ENCODE peak calls at places on chromosome 16, in seven cellular contexts. H is PC-9; E is uterus; U is PC-3; F is fibroblast of lung; M is naive thymus-derived CD4-positive, alpha-beta T cell; A is small intestine. Q is an unnamed sample.

GRCh38 chr16:58032710-58033293 is 7.2 kb downstream of the MMP15 start:
- DNase-seq in U (no peak), A (no peak), E (no peak), F (no peak), H (no peak), M (no peak), Q (no peak)

GRCh38 chr16:50939356-50939755 is 197.5 kb downstream of the CYLD start:
- DNase-seq in U (no peak), M (no peak), A (no peak), E (no peak), H (no peak), F (no peak), Q (no peak)

GRCh38 chr16:3509470-3509928 is 8.7 kb downstream of the CLUAP1 start:
- DNase-seq in F (no peak), E (no peak), U (peak; percentile 72), M (peak; percentile 84), A (peak; percentile 60), H (peak; percentile 96), Q (no peak)

GRCh38 chr16:787261-787966 is 767 bp downstream of the RPUSD1 start:
- DNase-seq in F (no peak), M (no peak), A (peak; percentile 48), E (no peak), U (no peak), H (no peak), Q (no peak)

GRCh38 chr16:13351651-13352217 is 450.3 kb downstream of the SHISA9 start:
- DNase-seq in A (no peak), U (no peak), H (no peak), M (no peak), F (no peak), E (no peak), Q (no peak)

GRCh38 chr16:56950881-56951771 is 10.6 kb upstream of the CETP start:
- DNase-seq in E (no peak), U (peak; percentile 23), M (peak; percentile 55), H (peak; percentile 33), F (peak; percentile 32), A (peak; percentile 42), Q (peak; percentile 53)

GRCh38 chr16:29124828-29125227 is 140.0 kb downstream of the LAT start:
- DNase-seq in H (no peak), U (no peak), A (no peak), F (no peak), M (no peak), E (no peak), Q (no peak)

GRCh38 chr16:85473909-85474640 is 139.0 kb upstream of the GSE1 start:
- DNase-seq in M (no peak), A (no peak), U (no peak), E (no peak), F (no peak), H (no peak), Q (no peak)

GRCh38 chr16:24980077-24980793 is 34.9 kb downstream of the ARHGAP17 start:
- DNase-seq in A (no peak), E (no peak), F (peak; percentile 37), H (peak; percentile 61), M (no peak), U (peak; percentile 48), Q (no peak)

GRCh38 chr16:66516808-66517585 is 32.9 kb downstream of the TK2 start:
- DNase-seq in F (peak; percentile 99), E (peak; percentile 99), U (peak; percentile 95), M (peak; percentile 44), A (peak; percentile 100), H (peak; percentile 91), Q (peak; percentile 99)

GRCh38 chr16:84303516-84303915 is 8.8 kb downstream of the WFDC1 start:
- DNase-seq in U (no peak), M (no peak), H (no peak), A (no peak), F (no peak), E (no peak), Q (no peak)

GRCh38 chr16:26195225-26195624 is 503.5 kb downstream of the HS3ST4 start:
- DNase-seq in H (no peak), F (no peak), M (no peak), A (no peak), E (no peak), U (no peak), Q (no peak)

GRCh38 chr16:46627746-46628145 is 6.6 kb upstream of the SHCBP1 start:
- DNase-seq in E (no peak), F (no peak), M (no peak), U (no peak), H (no peak), A (no peak), Q (no peak)

GRCh38 chr16:46632778-46633733 is 11.9 kb upstream of the SHCBP1 start:
- DNase-seq in M (no peak), A (no peak), H (no peak), E (no peak), F (no peak), U (no peak), Q (no peak)

DNA sequence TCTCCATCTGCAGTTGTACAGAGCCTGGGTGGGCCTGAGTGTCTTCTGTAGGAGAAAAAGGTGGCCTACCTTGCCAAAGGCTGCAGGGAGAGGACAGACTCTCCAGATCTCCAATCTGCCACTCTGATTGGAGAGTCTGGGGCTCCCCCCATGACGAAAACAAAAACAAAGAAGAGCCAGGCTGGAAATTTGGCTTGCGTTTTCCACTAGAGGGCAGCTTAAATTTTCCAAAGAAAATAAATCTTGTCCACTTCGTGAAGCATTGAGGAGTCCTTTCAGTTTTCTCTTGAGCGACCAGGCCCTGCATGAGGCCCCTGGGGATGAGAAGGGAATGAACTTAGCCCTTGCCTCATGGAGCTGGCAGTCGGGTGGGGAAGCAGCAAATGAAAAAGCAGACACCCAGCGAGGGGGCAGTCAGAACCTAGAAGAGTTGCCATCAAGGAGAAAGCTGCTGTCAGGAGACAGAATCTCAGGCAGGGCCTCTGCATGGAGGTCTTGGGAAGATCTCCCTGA is 8.2 kb upstream of the SHCBP1 start:
- DNase-seq in F (peak; percentile 49), H (peak; percentile 21), A (peak; percentile 9), M (no peak), U (peak; percentile 74), E (no peak), Q (no peak)
- H3K4me3 ChIP-seq in F (no peak overlapping the region), H (no peak overlapping the region), A (no peak overlapping the region), M (no peak overlapping the region), U (peak overlapping the region; percentile 35), E (no peak overlapping the region), Q (no peak overlapping the region)

GRCh38 chr16:81798311-81799137 is 19.4 kb downstream of the PLCG2 start:
- DNase-seq in U (no peak), H (no peak), A (no peak), M (no peak), F (no peak), E (no peak), Q (no peak)
- H3K4me3 ChIP-seq in U (no peak overlapping the region), H (no peak overlapping the region), A (no peak overlapping the region), M (no peak overlapping the region), F (no peak overlapping the region), E (no peak overlapping the region), Q (no peak overlapping the region)

DNA sequence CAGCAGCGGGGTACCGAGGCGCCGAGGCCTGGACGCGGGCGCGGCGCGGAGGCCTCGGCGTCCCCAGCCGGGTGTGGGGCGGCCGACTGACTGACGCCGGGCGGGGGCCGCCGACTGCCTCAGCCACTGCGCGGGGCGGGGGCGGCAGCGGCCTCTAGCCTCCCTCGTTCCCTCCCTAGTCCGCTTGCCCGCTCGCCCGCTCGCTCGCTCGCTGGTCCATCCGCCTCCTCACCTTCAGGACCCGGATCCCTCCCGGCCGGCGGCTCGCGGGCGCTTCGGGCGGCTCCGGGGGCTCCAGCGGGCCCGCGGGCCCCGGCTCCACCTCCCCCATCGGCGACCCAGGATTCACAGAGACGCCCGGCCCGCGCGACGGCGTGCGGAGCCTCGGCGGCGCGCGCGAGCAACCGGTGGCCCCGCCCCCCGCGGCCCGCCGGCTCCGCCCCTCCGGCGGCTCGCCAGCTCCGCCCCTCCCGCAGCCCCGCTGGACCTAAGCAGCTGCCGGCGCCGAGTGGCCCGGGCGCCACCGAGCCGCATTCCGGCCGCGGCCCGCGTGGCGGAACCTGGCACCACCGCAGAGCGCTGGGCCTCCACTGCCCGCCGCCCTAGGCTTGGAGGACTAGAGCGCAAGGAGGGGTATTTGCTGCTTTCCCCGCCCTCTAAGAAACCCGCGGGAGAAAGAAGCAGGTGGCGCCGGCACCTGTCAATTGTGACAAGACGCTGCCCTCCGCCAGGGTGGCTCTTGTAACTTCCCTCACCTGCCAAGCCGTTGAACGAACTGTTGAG is 773 bp downstream of the PHLPP2 start:
- DNase-seq in U (peak; percentile 73), A (peak; percentile 72), H (peak; percentile 77), M (peak; percentile 89), E (peak; percentile 67), F (peak; percentile 54), Q (peak; percentile 89)
- H3K4me3 ChIP-seq in U (peak overlapping the region; percentile 98), A (peak overlapping the region; percentile 88), H (peak overlapping the region; percentile 74), M (peak overlapping the region; percentile 79), E (peak overlapping the region; percentile 92), F (peak overlapping the region; percentile 55), Q (peak overlapping the region; percentile 95)

DNA sequence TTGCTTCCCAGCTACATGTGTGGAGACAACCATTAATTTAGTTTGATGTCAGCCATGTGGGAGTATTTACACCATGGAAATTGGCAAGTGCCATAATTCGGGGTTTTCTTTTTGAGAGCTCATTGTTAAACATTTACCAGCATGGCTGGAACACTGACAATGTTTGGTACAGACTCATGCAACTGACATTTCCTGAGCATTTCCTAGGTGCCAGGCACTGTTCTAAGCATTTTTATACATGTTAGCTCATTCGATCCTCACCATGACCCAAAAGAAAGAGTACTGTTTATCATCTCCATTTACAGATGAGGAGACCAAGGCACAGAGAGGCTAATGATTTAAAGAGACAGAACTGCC is 86.9 kb downstream of the FOXL1 start:
- DNase-seq in M (no peak), U (peak; percentile 76), E (no peak), F (peak; percentile 94), A (peak; percentile 33), H (no peak), Q (no peak)
- H3K4me3 ChIP-seq in M (no peak overlapping the region), U (peak overlapping the region; percentile 34), E (no peak overlapping the region), F (no peak overlapping the region), A (no peak overlapping the region), H (no peak overlapping the region), Q (no peak overlapping the region)

GRCh38 chr16:73289232-73289631 is 241.3 kb upstream of the ZFHX3 start:
- DNase-seq in M (no peak), H (no peak), U (no peak), F (no peak), E (no peak), A (no peak), Q (no peak)

GRCh38 chr16:73290258-73290657 is 242.3 kb upstream of the ZFHX3 start:
- DNase-seq in M (no peak), H (no peak), F (no peak), A (no peak), U (no peak), E (no peak), Q (no peak)

GRCh38 chr16:73288435-73288834 is 240.5 kb upstream of the ZFHX3 start:
- DNase-seq in M (no peak), E (no peak), H (no peak), U (no peak), A (no peak), F (no peak), Q (no peak)

GRCh38 chr16:73285336-73285735 is 237.4 kb upstream of the ZFHX3 start:
- DNase-seq in H (no peak), F (no peak), U (no peak), A (no peak), M (no peak), E (no peak), Q (no peak)

DNA sequence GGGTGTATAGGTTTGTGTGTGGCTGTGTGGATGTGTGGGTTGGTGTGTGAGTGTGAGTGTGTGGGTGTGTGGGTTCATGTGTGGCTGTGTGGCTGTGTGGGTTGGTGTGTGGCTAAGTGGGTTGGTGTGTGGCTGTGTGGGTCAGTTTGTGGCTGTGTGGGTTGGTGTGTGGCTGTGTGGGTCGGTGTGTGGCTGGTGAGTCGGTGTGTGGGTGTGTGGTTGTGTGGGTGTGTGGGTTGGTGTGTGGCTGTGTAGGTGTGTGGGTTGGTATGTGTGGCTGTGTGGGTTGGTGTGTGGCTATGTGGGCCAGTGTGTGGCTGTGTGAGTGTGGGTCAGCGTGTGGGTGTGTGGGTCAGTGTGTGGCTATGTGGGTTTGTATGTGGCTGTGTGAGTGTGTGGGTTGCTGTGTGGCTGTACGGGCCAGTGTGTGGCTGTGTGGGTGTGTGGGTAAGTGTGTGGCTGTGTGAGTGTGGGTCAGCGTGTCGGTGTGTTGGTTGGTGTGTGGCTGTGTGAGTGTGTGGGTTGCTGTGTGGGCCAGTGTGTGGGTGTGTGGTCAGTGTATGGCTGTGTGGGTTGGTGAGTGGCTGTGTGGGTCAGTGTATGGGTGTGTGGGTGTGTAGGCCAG is 238.8 kb upstream of the ZFHX3 start:
- DNase-seq in E (no peak), A (no peak), U (no peak), M (no peak), H (no peak), F (no peak), Q (no peak)
- H3K4me3 ChIP-seq in E (no peak overlapping the region), A (no peak overlapping the region), U (no peak overlapping the region), M (no peak overlapping the region), H (no peak overlapping the region), F (no peak overlapping the region), Q (no peak overlapping the region)